ENCODE peak calls at places on chromosome 13, in four cellular contexts. E, F, C and O are unnamed samples.
A peak's percentile ranks its signal among the peaks of the same experiment; 100 is the strongest.

GRCh38 chr13:34913040-34913439 is 29.0 kb upstream of the NBEA start:
- DNase-seq in E (no peak), F (peak; percentile 76), C (no peak), O (no peak)

GRCh38 chr13:27264181-27264580 is 6.4 kb upstream of the RASL11A start:
- DNase-seq in E (no peak), F (no peak), C (no peak), O (no peak)

GRCh38 chr13:30843548-30843947 is 62.5 kb upstream of the MEDAG start:
- DNase-seq in E (no peak), F (no peak), C (no peak), O (no peak)

GRCh38 chr13:93620366-93620765 is 393.8 kb downstream of the GPC6 start:
- DNase-seq in E (no peak), F (no peak), C (no peak), O (no peak)

GRCh38 chr13:22846551-22846950 is 334.2 kb upstream of the SGCG start:
- DNase-seq in E (no peak), F (no peak), C (no peak), O (no peak)

GRCh38 chr13:74136089-74136658 is 2.0 kb upstream of the KLF12 start:
- DNase-seq in E (peak; percentile 71), F (no peak), C (no peak), O (peak; percentile 51)

GRCh38 chr13:114110091-114110829 is 22.2 kb downstream of the RASA3 start:
- DNase-seq in E (peak; percentile 70), F (peak; percentile 73), C (no peak), O (peak; percentile 58)

GRCh38 chr13:21330126-21330861 is 128.8 kb downstream of the ZDHHC20 start:
- DNase-seq in E (no peak), F (no peak), C (no peak), O (no peak)

GRCh38 chr13:20303636-20304035 is 71.5 kb upstream of the GJB6 start:
- DNase-seq in E (no peak), F (no peak), C (no peak), O (no peak)

GRCh38 chr13:40589285-40590109 is 76.9 kb downstream of the FOXO1 start:
- DNase-seq in E (peak; percentile 68), F (no peak), C (no peak), O (no peak)

GRCh38 chr13:26255717-26256277 is 1.9 kb downstream of the CDK8 start:
- DNase-seq in E (no peak), F (no peak), C (no peak), O (no peak)

GRCh38 chr13:88068316-88068715 is 397.1 kb downstream of the SLITRK5 start:
- DNase-seq in E (no peak), F (no peak), C (no peak), O (no peak)

GRCh38 chr13:62525652-62526051 is 1110.0 kb upstream of the PCDH20 start:
- DNase-seq in E (no peak), F (no peak), C (no peak), O (no peak)
- TF ChIP-seq CTCF in E (no peak), F (no peak), C (no peak), O (no peak)

DNA sequence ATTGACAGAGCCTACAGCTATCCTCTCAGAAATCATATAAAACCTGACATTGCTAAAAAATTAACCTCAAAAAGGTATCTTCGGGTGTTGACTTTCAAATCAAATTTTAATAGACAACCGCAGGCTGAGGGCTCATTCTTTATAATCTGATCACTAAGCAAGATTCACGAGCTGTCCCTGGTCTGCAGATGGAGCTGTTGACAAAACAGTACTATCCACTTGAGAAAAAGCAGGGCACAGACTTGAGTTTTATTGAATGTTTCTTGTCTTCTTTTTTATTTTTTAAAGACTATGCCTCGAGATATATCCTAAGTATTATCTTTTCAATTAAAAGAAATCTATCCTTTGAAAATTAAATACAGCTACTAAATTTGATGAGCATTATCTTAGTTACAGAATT is 540.5 kb downstream of the PCDH9 start:
- DNase-seq in E (no peak), F (no peak), C (no peak), O (no peak)
- TF ChIP-seq CTCF in E (no peak), F (peak; percentile 34), C (peak; percentile 75), O (no peak)

GRCh38 chr13:51995677-51996551 is 15.3 kb downstream of the ATP7B start:
- DNase-seq in E (no peak), F (no peak), C (no peak), O (no peak)
- TF ChIP-seq CTCF in E (no peak), F (no peak), C (no peak), O (no peak)

DNA sequence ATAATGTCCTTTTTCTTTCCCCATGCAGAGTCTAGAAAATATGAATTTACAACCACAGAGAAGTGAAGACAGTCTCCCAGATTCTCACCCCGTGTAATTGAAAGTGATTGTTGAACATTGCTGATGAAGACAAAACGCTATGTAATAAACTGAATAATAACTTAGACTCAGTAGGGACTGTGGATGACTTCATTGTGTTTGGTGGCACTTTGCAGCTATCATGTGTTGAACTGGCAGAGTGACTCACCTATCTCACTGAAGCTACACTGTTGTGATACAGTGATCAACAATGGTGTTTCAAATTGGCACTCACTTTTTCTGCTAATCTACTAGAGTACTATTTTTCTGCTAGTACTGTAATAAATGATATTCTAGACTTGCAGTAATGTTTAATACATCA is 261.3 kb downstream of the DACH1 start:
- DNase-seq in E (no peak), F (no peak), C (no peak), O (no peak)
- TF ChIP-seq CTCF in E (no peak), F (no peak), C (no peak), O (no peak)

GRCh38 chr13:43546260-43546659 is 240.5 kb downstream of the ENOX1 start:
- DNase-seq in E (no peak), F (no peak), C (no peak), O (no peak)

GRCh38 chr13:43545317-43545874 is 241.4 kb downstream of the ENOX1 start:
- DNase-seq in E (no peak), F (no peak), C (no peak), O (no peak)

GRCh38 chr13:43544011-43544410 is 242.8 kb downstream of the ENOX1 start:
- DNase-seq in E (peak; percentile 77), F (no peak), C (no peak), O (no peak)

GRCh38 chr13:43543331-43543730 is 243.4 kb downstream of the ENOX1 start:
- DNase-seq in E (no peak), F (no peak), C (no peak), O (no peak)

DNA sequence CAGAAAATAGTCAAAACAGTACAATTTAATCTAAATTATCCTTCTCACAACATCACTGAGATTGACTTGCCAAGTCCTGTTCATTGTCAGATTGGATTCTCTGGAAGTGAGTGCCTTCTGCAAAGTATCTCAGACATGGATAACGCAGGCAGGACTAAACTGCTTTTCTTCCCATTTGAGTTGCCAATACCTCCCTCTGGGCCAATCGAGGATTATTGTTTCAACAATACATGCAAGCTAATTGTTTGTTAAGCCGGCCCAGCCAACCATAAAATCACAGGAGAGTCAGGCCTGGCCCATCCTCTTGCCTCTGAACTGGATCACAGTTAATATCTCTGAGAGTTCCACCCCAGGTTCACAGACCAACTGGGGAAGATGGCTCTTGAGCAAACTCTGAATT is 240.0 kb downstream of the ENOX1 start:
- DNase-seq in E (no peak), F (no peak), C (no peak), O (no peak)
- TF ChIP-seq CTCF in E (no peak), F (no peak), C (no peak), O (no peak)

GRCh38 chr13:47869780-47870179 is 131.3 kb downstream of the SUCLA2 start:
- DNase-seq in E (no peak), F (no peak), C (no peak), O (no peak)

DNA sequence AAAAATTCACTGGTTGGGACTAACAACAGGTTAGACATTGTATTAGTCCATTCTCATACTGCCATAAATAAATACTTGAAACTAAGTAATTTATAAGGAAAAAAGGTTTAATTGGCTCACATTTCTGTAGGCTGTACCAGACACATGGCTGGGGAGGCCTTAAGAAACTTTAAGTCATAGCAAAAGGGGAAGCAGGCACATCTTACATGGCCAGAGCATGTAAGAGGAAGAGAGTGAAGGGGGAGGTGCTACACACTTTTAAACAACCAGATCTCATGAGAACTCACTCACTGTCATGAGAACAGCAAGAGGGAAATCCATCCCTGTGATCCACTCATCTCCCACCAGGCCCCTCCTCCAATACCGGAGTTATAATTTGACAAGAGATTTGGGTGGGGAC is 125.9 kb downstream of the SUCLA2 start:
- DNase-seq in E (no peak), F (no peak), C (no peak), O (no peak)
- TF ChIP-seq CTCF in E (no peak), F (no peak), C (no peak), O (no peak)